ENCODE peak calls at places on chromosomes 1 and 21, in five cellular contexts. D is mammary epithelial cell, W is uterus, N is adrenal gland, U is heart right ventricle. O is an unnamed sample.

GRCh38 chr1:207878939-207879338 is 32.0 kb downstream of the CD34 start:
- DNase-seq in W (no peak), N (no peak), U (no peak), D (no peak), O (no peak)

GRCh38 chr1:196467230-196467629 is 141.0 kb downstream of the KCNT2 start:
- DNase-seq in W (no peak), D (no peak), N (no peak), U (no peak), O (no peak)

GRCh38 chr1:115877511-115877910 is 36.6 kb upstream of the NHLH2 start:
- DNase-seq in D (peak; percentile 89), N (no peak), U (no peak), W (no peak), O (no peak)

GRCh38 chr1:227058321-227058751 is 118.2 kb downstream of the COQ8A start:
- DNase-seq in U (no peak), N (no peak), D (peak; percentile 83), W (no peak), O (no peak)

GRCh38 chr1:228548788-228549187 is 61.6 kb downstream of the RNF187 start:
- DNase-seq in U (no peak), W (no peak), N (no peak), D (no peak), O (no peak)

GRCh38 chr1:116508984-116509980 is 61.5 kb downstream of the CD58 start:
- DNase-seq in N (no peak), D (peak; percentile 94), W (no peak), U (no peak), O (no peak)

GRCh38 chr1:154962238-154962678 is 676 bp upstream of the PYGO2 start:
- DNase-seq in N (peak; percentile 67), U (no peak), W (no peak), D (peak; percentile 39), O (no peak)

GRCh38 chr1:155801149-155801548 is 55.9 kb downstream of the GON4L start:
- DNase-seq in U (no peak), N (no peak), D (peak; percentile 32), W (no peak), O (no peak)

GRCh38 chr1:54846716-54847284 is 40.2 kb downstream of the DHCR24 start:
- DNase-seq in N (no peak), W (no peak), D (no peak), U (no peak), O (no peak)

GRCh38 chr1:221166162-221166500 is 286.9 kb downstream of the HLX start:
- DNase-seq in U (no peak), W (no peak), N (no peak), D (no peak), O (no peak)

GRCh38 chr1:44242761-44243160 is 29.5 kb downstream of the DMAP1 start:
- DNase-seq in N (no peak), D (no peak), U (no peak), W (no peak), O (no peak)

GRCh38 chr1:215273838-215274516 is 191.4 kb downstream of the KCNK2 start:
- DNase-seq in N (no peak), U (no peak), W (no peak), D (peak; percentile 55), O (no peak)

GRCh38 chr1:205291577-205291976 is 30.0 kb downstream of the NUAK2 start:
- DNase-seq in D (no peak), W (no peak), N (no peak), U (no peak), O (no peak)

GRCh38 chr1:81559662-81560350 is 240.9 kb upstream of the ADGRL2 start:
- DNase-seq in N (no peak), W (no peak), U (no peak), D (no peak), O (no peak)

GRCh38 chr1:161021168-161021958 is 411 bp upstream of the F11R start:
- DNase-seq in W (peak; percentile 45), U (peak; percentile 71), N (peak; percentile 91), D (peak; percentile 100), O (peak; percentile 87)

GRCh38 chr1:203091761-203092330 is 6.0 kb upstream of the MYOG start:
- DNase-seq in D (peak; percentile 29), U (no peak), W (no peak), N (no peak), O (no peak)

GRCh38 chr1:221829327-221830011 is 87.6 kb upstream of the DUSP10 start:
- DNase-seq in N (no peak), W (no peak), U (no peak), D (peak; percentile 96), O (peak; percentile 82)

GRCh38 chr21:37220433-37220980 is 46.6 kb downstream of the VPS26C start:
- DNase-seq in N (peak; percentile 25), W (no peak), D (peak; percentile 11), U (no peak), O (peak; percentile 34)

GRCh38 chr21:27101533-27101932 is 134.6 kb upstream of the ADAMTS5 start:
- DNase-seq in D (no peak), N (no peak), W (no peak), U (no peak), O (no peak)

GRCh38 chr1:54302951-54303843 is 103.0 kb downstream of the SSBP3 start:
- DNase-seq in U (no peak), N (no peak), W (no peak), D (no peak), O (no peak)

GRCh38 chr1:94926915-94927404 is at the start of gene CNN3:
- DNase-seq in N (peak; percentile 95), U (peak; percentile 91), D (peak; percentile 92), W (peak; percentile 94), O (peak; percentile 43)

GRCh38 chr1:59494145-59494824 is 197.4 kb downstream of the FGGY start:
- DNase-seq in D (no peak), N (no peak), U (no peak), W (no peak), O (no peak)

GRCh38 chr1:201328576-201328975 is 45.3 kb downstream of the PKP1 start:
- DNase-seq in D (no peak), W (no peak), N (no peak), U (no peak), O (no peak)

GRCh38 chr1:196114193-196114592 is 494.0 kb downstream of the KCNT2 start:
- DNase-seq in N (no peak), W (no peak), D (peak; percentile 53), U (no peak), O (no peak)

GRCh38 chr1:185853739-185854138 is 119.5 kb downstream of the HMCN1 start:
- DNase-seq in N (no peak), D (peak; percentile 67), U (no peak), W (no peak), O (no peak)

GRCh38 chr1:230142608-230143209 is 75.7 kb downstream of the GALNT2 start:
- DNase-seq in D (no peak), N (no peak), W (no peak), U (no peak), O (no peak)

GRCh38 chr1:9593492-9594465 is 5.1 kb downstream of the TMEM201 start:
- DNase-seq in U (peak; percentile 91), W (peak; percentile 48), N (peak; percentile 89), D (peak; percentile 75), O (peak; percentile 63)

DNA sequence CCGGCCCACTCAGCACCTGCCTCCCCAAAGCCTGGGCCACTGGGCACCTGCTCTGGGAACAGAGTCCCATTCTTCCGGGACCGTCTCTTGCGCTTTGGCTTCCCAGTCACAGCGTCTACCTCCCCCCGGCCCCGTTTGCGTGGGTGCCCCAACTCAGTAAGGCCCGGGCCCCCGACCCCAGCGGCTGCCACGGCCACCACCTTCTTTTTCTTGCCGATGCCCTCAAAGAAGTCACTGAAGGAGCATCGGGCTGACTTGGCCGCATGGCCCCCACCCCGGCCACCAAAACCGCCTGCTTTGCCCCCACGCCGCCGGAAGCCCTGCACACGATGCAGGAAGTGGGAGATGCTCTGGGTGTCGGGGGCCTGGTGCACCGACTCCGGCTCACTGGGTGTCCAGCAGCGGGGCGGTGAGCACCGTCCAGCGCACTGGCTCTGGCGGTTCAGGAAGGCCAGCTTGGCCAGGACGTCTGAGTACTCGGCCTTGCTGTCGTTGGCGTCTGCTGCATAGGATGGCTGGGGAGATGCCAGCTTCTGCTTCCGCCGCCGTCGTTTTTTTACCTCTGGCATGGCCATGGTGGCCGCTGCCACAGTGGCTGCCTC is 54.0 kb downstream of the AHDC1 start:
- DNase-seq in D (no peak), W (no peak), U (no peak), N (no peak), O (no peak)
- H3K36me3 ChIP-seq in D (peaks cover 9% of the 10 kb centered on the region), W (no peaks in the 10 kb centered on the region), U (peaks cover 80% of the 10 kb centered on the region), N (no peaks in the 10 kb centered on the region), O (peaks cover 8% of the 10 kb centered on the region)

GRCh38 chr1:248046536-248046935 is at the start of gene OR2L3:
- DNase-seq in U (no peak), W (no peak), N (no peak), D (no peak), O (no peak)

GRCh38 chr1:248047008-248047407 is 372 bp downstream of the OR2L3 start:
- DNase-seq in N (no peak), D (no peak), U (no peak), W (no peak), O (no peak)

DNA sequence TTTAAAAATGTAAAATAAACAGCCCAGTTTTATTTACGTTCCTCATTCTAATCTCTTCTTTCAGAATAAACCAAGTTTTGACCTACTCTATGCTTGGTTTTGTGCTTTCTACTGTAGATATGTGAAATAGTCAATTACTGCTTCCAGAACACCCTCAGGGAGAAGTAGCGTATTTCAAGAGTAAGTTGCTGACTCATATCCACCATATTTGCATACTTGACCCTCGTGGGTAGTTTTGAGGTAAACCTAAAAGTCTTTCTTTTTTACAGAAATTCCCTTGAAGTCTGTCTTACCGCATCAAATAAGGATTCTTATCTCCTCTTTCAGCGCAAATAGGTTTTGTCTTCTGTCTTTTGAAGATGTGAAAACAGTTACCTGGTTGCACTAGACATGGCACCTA is 1.4 kb upstream of the OR2L3 start:
- DNase-seq in W (no peak), D (no peak), U (no peak), N (no peak), O (no peak)
- H3K9me3 ChIP-seq in W (no peaks in the 10 kb centered on the region), D (peaks cover 3% of the 10 kb centered on the region), U (no peaks in the 10 kb centered on the region), N (no peaks in the 10 kb centered on the region), O (no peaks in the 10 kb centered on the region)

DNA sequence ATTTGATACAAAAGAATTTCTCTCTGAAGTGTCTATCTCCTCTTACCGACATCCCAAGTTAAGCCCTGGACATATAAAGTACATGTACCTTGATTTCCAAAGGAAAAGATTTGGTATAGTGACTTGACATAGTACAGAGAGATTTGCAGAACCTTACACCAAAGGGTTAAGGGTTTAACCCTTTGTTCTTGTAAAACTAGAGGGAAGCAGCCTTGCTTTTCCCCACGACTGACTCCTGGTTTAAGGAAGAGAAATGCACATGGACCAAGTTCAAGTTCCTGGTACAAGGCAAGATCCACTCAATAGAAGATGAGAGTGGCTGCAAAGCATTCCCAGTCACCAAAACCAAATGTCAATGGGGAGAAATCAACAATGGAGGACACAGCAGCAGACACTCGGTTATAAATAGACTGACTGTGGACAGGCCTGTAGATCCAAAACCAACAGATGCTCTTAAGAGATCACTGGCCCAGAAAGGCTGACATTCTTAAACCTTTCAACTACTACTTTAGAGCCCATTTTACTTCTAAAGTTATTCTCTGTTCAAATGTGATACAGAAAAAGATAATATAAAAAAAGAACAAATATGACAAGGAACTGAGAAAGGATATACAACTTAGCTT is 69.4 kb downstream of the PUM1 start:
- DNase-seq in N (no peak), W (no peak), U (no peak), D (no peak), O (no peak)
- H3K36me3 ChIP-seq in N (no peaks in the 10 kb centered on the region), W (no peaks in the 10 kb centered on the region), U (peaks cover 85% of the 10 kb centered on the region), D (peaks cover 15% of the 10 kb centered on the region), O (peaks cover 67% of the 10 kb centered on the region)

GRCh38 chr1:2832506-2833453 is 31.3 kb upstream of the TTC34 start:
- DNase-seq in N (no peak), U (no peak), D (no peak), W (no peak), O (no peak)
- H3K9me3 ChIP-seq in N (no peaks in the 10 kb centered on the region), U (no peaks in the 10 kb centered on the region), D (peaks cover 24% of the 10 kb centered on the region), W (no peaks in the 10 kb centered on the region), O (peaks cover 1% of the 10 kb centered on the region)